ENCODE peak calls at places on chromosomes 12 and 14, in six cellular contexts. G is neural progenitor cell, X is GM23338, J is GM23248, S is HCT116, E is PC-3. K is an unnamed sample. For H3K4me1, the result is how much of the 10 kb centered on the place peaks cover.

GRCh38 chr12:103175625-103176024 is 218.2 kb downstream of the ASCL1 start:
- DNase-seq in G (no peak), X (no peak), J (no peak), S (no peak), E (no peak), K (no peak)

GRCh38 chr12:131943389-131943788 is 6.4 kb upstream of the EP400 start:
- DNase-seq in G (no peak), X (no peak), J (no peak), S (no peak), E (no peak), K (no peak)

GRCh38 chr12:52380271-52380694 is 5.2 kb downstream of the KRT84 start:
- DNase-seq in G (peak), X (peak), J (peak), S (no peak), E (peak), K (no peak)

GRCh38 chr14:25009891-25010290 is 40.1 kb downstream of the STXBP6 start:
- DNase-seq in G (peak), X (peak), J (peak), S (no peak), E (no peak), K (no peak)

GRCh38 chr12:116443706-116444589 is 115.2 kb upstream of the MAP1LC3B2 start:
- DNase-seq in G (no peak), X (no peak), J (no peak), S (no peak), E (no peak), K (no peak)

GRCh38 chr12:14284189-14284722 is 81.2 kb upstream of the ATF7IP start:
- DNase-seq in G (peak), X (peak), J (no peak), S (no peak), E (no peak), K (peak)

GRCh38 chr14:35369701-35370191 is 34.8 kb downstream of the NFKBIA start:
- DNase-seq in G (no peak), X (no peak), J (peak), S (no peak), E (peak), K (no peak)

GRCh38 chr12:1498199-1498740 is 96.1 kb downstream of the FBXL14 start:
- DNase-seq in G (no peak), X (no peak), J (no peak), S (no peak), E (no peak), K (no peak)

GRCh38 chr12:49624919-49625577 is 1.7 kb downstream of the PRPF40B start:
- DNase-seq in G (no peak), X (no peak), J (peak), S (peak), E (peak), K (no peak)

GRCh38 chr12:124514145-124514995 is 53.0 kb downstream of the NCOR2 start:
- DNase-seq in G (no peak), X (no peak), J (no peak), S (no peak), E (no peak), K (no peak)

GRCh38 chr12:42990387-42990786 is 400.8 kb upstream of the PRICKLE1 start:
- DNase-seq in G (no peak), X (no peak), J (no peak), S (no peak), E (no peak), K (no peak)

GRCh38 chr12:16492240-16492639 is 113.7 kb downstream of the LMO3 start:
- DNase-seq in G (peak), X (peak), J (no peak), S (no peak), E (no peak), K (no peak)

GRCh38 chr12:85865905-85866304 is 8.2 kb upstream of the NTS start:
- DNase-seq in G (peak), X (no peak), J (peak), S (no peak), E (no peak), K (no peak)

GRCh38 chr12:105897311-105897725 is 241.4 kb downstream of the NUAK1 start:
- DNase-seq in G (no peak), X (peak), J (no peak), S (no peak), E (no peak), K (no peak)

GRCh38 chr12:96876966-96877365 is 30.1 kb upstream of the NEDD1 start:
- DNase-seq in G (no peak), X (no peak), J (peak), S (no peak), E (peak), K (no peak)

GRCh38 chr12:47729233-47729632 is 3.9 kb upstream of the ENDOU start:
- DNase-seq in G (no peak), X (no peak), J (peak), S (no peak), E (peak), K (no peak)
- H3K4me1 ChIP-seq in G (under half), X (under half), J (under half), S (under half), E (under half), K (under half)

DNA sequence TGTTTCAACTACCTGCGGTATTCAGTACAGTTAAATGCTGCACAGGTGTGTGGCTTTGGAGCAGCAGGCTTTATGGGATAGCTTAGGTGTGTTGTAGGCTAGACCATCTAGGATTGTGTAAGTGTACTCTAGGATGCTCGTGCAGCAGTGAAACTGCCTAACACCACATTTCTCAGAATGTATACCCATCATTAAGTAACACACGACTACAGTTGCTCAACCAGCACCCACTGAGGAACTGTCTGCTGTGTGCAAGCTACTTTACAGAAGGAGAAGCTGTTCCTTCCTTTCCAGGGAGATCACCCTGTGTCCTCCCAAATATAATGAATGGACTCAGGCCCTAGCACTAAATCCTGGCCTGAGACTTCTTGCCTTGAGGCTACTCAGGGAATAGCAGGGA is 94.8 kb downstream of the SLC24A4 start:
- DNase-seq in G (no peak), X (no peak), J (no peak), S (no peak), E (no peak), K (no peak)
- TF ChIP-seq EZH2phosphoT487 in G (no peak), X (no peak), J (no peak), S (no peak), E (no peak), K (no peak)

GRCh38 chr14:70186826-70187483 is 1.8 kb downstream of the SLC8A3 start:
- DNase-seq in G (peak), X (peak), J (no peak), S (no peak), E (no peak), K (no peak)
- H2AFZ ChIP-seq in G (peak), X (peak), J (peak), S (no peak), E (no peak), K (no peak)

GRCh38 chr14:20682435-20683124 is 1.8 kb upstream of the RNASE4 start:
- DNase-seq in G (peak), X (peak), J (peak), S (peak), E (peak), K (peak)

GRCh38 chr14:20684662-20685456 is 499 bp downstream of the RNASE4 start:
- DNase-seq in G (peak), X (peak), J (peak), S (peak), E (peak), K (no peak)

GRCh38 chr14:20683125-20683895 is 1.1 kb upstream of the RNASE4 start:
- DNase-seq in G (peak), X (peak), J (peak), S (peak), E (peak), K (peak)

GRCh38 chr14:20682127-20682434 is 2.3 kb upstream of the RNASE4 start:
- DNase-seq in G (no peak), X (no peak), J (no peak), S (no peak), E (no peak), K (no peak)

GRCh38 chr14:20683896-20684661 is at the start of gene RNASE4:
- DNase-seq in G (peak), X (peak), J (peak), S (peak), E (peak), K (peak)
- H3K4me1 ChIP-seq in G (under half), X (under half), J (under half), S (under half), E (under half), K (under half)

DNA sequence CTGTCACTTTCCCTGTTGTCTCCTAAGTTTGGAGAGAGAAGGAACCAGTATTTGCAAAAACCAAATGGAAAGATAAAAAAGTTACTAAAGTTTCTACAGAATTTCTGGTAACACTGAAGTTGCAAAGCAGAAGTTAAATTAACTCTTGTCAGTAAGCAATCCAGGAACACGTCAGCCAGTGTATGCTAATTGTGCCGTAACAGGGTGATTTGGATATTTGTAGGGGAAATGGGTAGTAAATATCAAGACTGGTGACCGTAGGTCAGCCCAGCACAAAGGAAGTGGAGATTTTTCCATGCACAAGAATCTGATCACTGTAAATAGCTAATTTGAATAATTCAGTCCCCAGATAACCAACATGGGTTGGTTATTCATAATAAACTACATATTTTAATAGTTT is 2.3 kb downstream of the CDKN1B start:
- DNase-seq in G (no peak), X (no peak), J (peak), S (no peak), E (peak), K (peak)
- TF ChIP-seq EZH2phosphoT487 in G (no peak), X (no peak), J (no peak), S (no peak), E (no peak), K (no peak)

GRCh38 chr14:100314724-100315123 is 8.4 kb upstream of the SLC25A47 start:
- DNase-seq in G (no peak), X (no peak), J (no peak), S (no peak), E (no peak), K (no peak)
- H2AFZ ChIP-seq in G (no peak), X (no peak), J (peak), S (no peak), E (no peak), K (no peak)

GRCh38 chr14:39212034-39212433 is 21.7 kb upstream of the MIA2 start:
- DNase-seq in G (no peak), X (no peak), J (no peak), S (no peak), E (peak), K (no peak)

GRCh38 chr14:39211109-39211741 is 22.5 kb upstream of the MIA2 start:
- DNase-seq in G (no peak), X (no peak), J (no peak), S (no peak), E (no peak), K (no peak)
- H3K4me1 ChIP-seq in G (under half), X (under half), J (under half), S (under half), E (under half), K (under half)

GRCh38 chr14:73261075-73261474 is 23.8 kb downstream of the PAPLN start:
- DNase-seq in G (no peak), X (no peak), J (no peak), S (no peak), E (no peak), K (no peak)
- TF ChIP-seq EZH2phosphoT487 in G (no peak), X (no peak), J (no peak), S (no peak), E (no peak), K (no peak)

GRCh38 chr12:9731393-9731792 is 1.5 kb downstream of the CLECL1 start:
- DNase-seq in G (no peak), X (no peak), J (no peak), S (no peak), E (no peak), K (peak)

GRCh38 chr12:9730011-9730410 is 2.9 kb downstream of the CLECL1 start:
- DNase-seq in G (no peak), X (no peak), J (no peak), S (no peak), E (no peak), K (peak)

GRCh38 chr12:9731797-9732196 is 1.1 kb downstream of the CLECL1 start:
- DNase-seq in G (no peak), X (no peak), J (no peak), S (no peak), E (no peak), K (peak)

GRCh38 chr12:9729082-9729481 is 3.8 kb downstream of the CLECL1 start:
- DNase-seq in G (no peak), X (no peak), J (no peak), S (no peak), E (no peak), K (peak)

DNA sequence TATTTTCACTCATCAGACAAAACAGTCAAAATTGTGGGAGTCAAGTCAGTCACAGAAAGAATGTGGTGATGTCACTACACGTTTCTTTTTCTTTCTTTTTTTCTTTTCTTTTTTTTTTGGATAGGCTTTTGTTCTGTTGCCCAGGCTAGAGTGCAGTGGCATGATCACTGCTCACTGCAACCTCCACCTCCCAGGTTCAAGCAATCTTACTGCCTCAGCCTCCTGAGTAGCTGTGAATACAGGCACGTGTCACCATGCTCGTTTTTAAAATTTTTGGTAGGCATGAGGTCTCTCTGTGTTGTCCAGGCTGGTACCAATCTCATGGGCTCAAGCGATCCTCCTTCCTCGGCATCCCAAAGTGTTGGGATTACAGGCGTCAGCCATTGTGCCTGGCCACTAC is 2.3 kb downstream of the CLECL1 start:
- DNase-seq in G (no peak), X (no peak), J (no peak), S (no peak), E (no peak), K (peak)
- H2AFZ ChIP-seq in G (peak), X (no peak), J (no peak), S (no peak), E (no peak), K (no peak)

K was measured in OCI-LY7.